ENCODE peak calls at places on chromosomes 1 and 21, in six cellular contexts. F is heart left ventricle, H is AG04450, O is upper lobe of right lung, Y is GM12864, Z is choroid plexus epithelial cell. B is an unnamed sample.

GRCh38 chr1:165841582-165842362 is 14.4 kb downstream of the UCK2 start:
- DNase-seq in F (no peak), H (no peak), O (no peak), Y (no peak), Z (peak; percentile 68), B (no peak)

GRCh38 chr1:207017615-207018559 is 14.7 kb downstream of the C1orf116 start:
- DNase-seq in F (no peak), H (no peak), O (no peak), Y (no peak), Z (no peak), B (no peak)

GRCh38 chr1:179205284-179205683 is 24.2 kb downstream of the ABL2 start:
- DNase-seq in F (no peak), H (no peak), O (no peak), Y (no peak), Z (no peak), B (no peak)

GRCh38 chr1:14082331-14082730 is 382.3 kb downstream of the PRDM2 start:
- DNase-seq in F (no peak), H (no peak), O (no peak), Y (no peak), Z (no peak), B (no peak)

GRCh38 chr1:158509471-158510161 is 37.6 kb downstream of the OR10R2 start:
- DNase-seq in F (no peak), H (no peak), O (no peak), Y (no peak), Z (peak; percentile 5), B (no peak)

GRCh38 chr1:183096889-183097288 is 73.7 kb downstream of the LAMC1 start:
- DNase-seq in F (peak; percentile 36), H (peak; percentile 92), O (no peak), Y (no peak), Z (peak; percentile 95), B (no peak)

GRCh38 chr1:111204211-111204883 is 3.9 kb upstream of the DENND2D start:
- DNase-seq in F (peak; percentile 55), H (no peak), O (peak; percentile 94), Y (peak; percentile 55), Z (no peak), B (peak; percentile 93)

GRCh38 chr1:214476229-214476957 is 75.0 kb downstream of the PTPN14 start:
- DNase-seq in F (no peak), H (no peak), O (no peak), Y (no peak), Z (peak; percentile 52), B (no peak)

GRCh38 chr1:153180556-153180955 is 22.7 kb upstream of the LELP1 start:
- DNase-seq in F (no peak), H (no peak), O (no peak), Y (no peak), Z (no peak), B (no peak)

GRCh38 chr21:32499249-32500055 is 85.9 kb downstream of the TCP10L start:
- DNase-seq in F (no peak), H (no peak), O (no peak), Y (no peak), Z (peak; percentile 71), B (no peak)

GRCh38 chr1:246012271-246012854 is 494.7 kb downstream of the SMYD3 start:
- DNase-seq in F (no peak), H (no peak), O (no peak), Y (no peak), Z (peak; percentile 80), B (no peak)

GRCh38 chr1:153789478-153790148 is 14.4 kb downstream of the SLC27A3 start:
- DNase-seq in F (no peak), H (no peak), O (no peak), Y (no peak), Z (no peak), B (peak; percentile 48)

GRCh38 chr1:54376085-54377039 is 29.8 kb downstream of the SSBP3 start:
- DNase-seq in F (no peak), H (no peak), O (no peak), Y (peak; percentile 86), Z (no peak), B (peak; percentile 74)

GRCh38 chr1:200415693-200416593 is 6.1 kb upstream of the ZNF281 start:
- DNase-seq in F (peak; percentile 23), H (peak; percentile 93), O (no peak), Y (no peak), Z (peak; percentile 97), B (peak; percentile 31)

GRCh38 chr1:25990702-25991395 is 7.0 kb downstream of the PAFAH2 start:
- DNase-seq in F (no peak), H (no peak), O (no peak), Y (no peak), Z (no peak), B (no peak)

GRCh38 chr1:13797397-13797796 is 97.4 kb downstream of the PRDM2 start:
- DNase-seq in F (no peak), H (no peak), O (no peak), Y (no peak), Z (no peak), B (no peak)

GRCh38 chr1:194367121-194367520 is 1180.7 kb upstream of the B3GALT2 start:
- DNase-seq in F (no peak), H (no peak), O (no peak), Y (no peak), Z (no peak), B (no peak)

GRCh38 chr1:23825762-23826522 is 713 bp upstream of the HMGCL start:
- DNase-seq in F (no peak), H (no peak), O (no peak), Y (peak; percentile 40), Z (no peak), B (peak; percentile 41)

GRCh38 chr1:24961961-24962861 is 32.1 kb upstream of the RUNX3 start:
- DNase-seq in F (no peak), H (no peak), O (no peak), Y (no peak), Z (no peak), B (no peak)

GRCh38 chr1:183911285-183911684 is 106.4 kb downstream of the RGL1 start:
- DNase-seq in F (no peak), H (no peak), O (no peak), Y (peak; percentile 92), Z (no peak), B (peak; percentile 74)

GRCh38 chr1:172778461-172779455 is 119.9 kb downstream of the FASLG start:
- DNase-seq in F (no peak), H (no peak), O (no peak), Y (peak; percentile 46), Z (peak; percentile 67), B (peak; percentile 56)

GRCh38 chr21:45283019-45283610 is 4.6 kb downstream of the POFUT2 start:
- DNase-seq in F (no peak), H (no peak), O (peak; percentile 38), Y (no peak), Z (no peak), B (no peak)

GRCh38 chr21:31257265-31257664 is 86.8 kb downstream of the TIAM1 start:
- DNase-seq in F (no peak), H (no peak), O (no peak), Y (no peak), Z (no peak), B (no peak)

GRCh38 chr21:42971897-42972275 is 2.5 kb upstream of the PKNOX1 start:
- DNase-seq in F (no peak), H (no peak), O (peak; percentile 61), Y (no peak), Z (no peak), B (no peak)

GRCh38 chr21:42975886-42976608 is 1.7 kb downstream of the PKNOX1 start:
- DNase-seq in F (no peak), H (no peak), O (no peak), Y (no peak), Z (no peak), B (no peak)

GRCh38 chr21:42973991-42974831 is at the start of gene PKNOX1:
- DNase-seq in F (peak; percentile 99), H (peak; percentile 97), O (peak; percentile 100), Y (peak; percentile 95), Z (peak; percentile 99), B (peak; percentile 99)

GRCh38 chr21:42973309-42973990 is 912 bp upstream of the PKNOX1 start:
- DNase-seq in F (no peak), H (no peak), O (peak; percentile 67), Y (no peak), Z (no peak), B (no peak)

GRCh38 chr21:42974832-42975820 is 764 bp downstream of the PKNOX1 start:
- DNase-seq in F (peak; percentile 77), H (no peak), O (peak; percentile 80), Y (no peak), Z (peak; percentile 69), B (peak; percentile 72)
- H3K4me3 ChIP-seq in F (peak overlapping the region; percentile 80), H (peak overlapping the region; percentile 87), O (peak overlapping the region; percentile 85), Y (peak overlapping the region; percentile 61), Z (peak overlapping the region; percentile 81), B (peak overlapping the region; percentile 89)

GRCh38 chr1:9782897-9783296 is 40.9 kb downstream of the CLSTN1 start:
- DNase-seq in F (no peak), H (no peak), O (no peak), Y (peak; percentile 56), Z (no peak), B (peak; percentile 41)

GRCh38 chr1:9782116-9782751 is 41.5 kb downstream of the CLSTN1 start:
- DNase-seq in F (no peak), H (no peak), O (no peak), Y (no peak), Z (no peak), B (no peak)

GRCh38 chr1:9785406-9785805 is 38.4 kb downstream of the CLSTN1 start:
- DNase-seq in F (no peak), H (no peak), O (no peak), Y (no peak), Z (no peak), B (no peak)

GRCh38 chr1:9787702-9788101 is 36.1 kb downstream of the CLSTN1 start:
- DNase-seq in F (no peak), H (no peak), O (no peak), Y (peak; percentile 80), Z (no peak), B (peak; percentile 67)

GRCh38 chr1:9784508-9785133 is 39.1 kb downstream of the CLSTN1 start:
- DNase-seq in F (peak; percentile 32), H (peak; percentile 33), O (no peak), Y (peak; percentile 79), Z (peak; percentile 83), B (peak; percentile 42)
- H3K4me3 ChIP-seq in F (no peak overlapping the region), H (no peak overlapping the region), O (no peak overlapping the region), Y (no peak overlapping the region), Z (no peak overlapping the region), B (no peak overlapping the region)

DNA sequence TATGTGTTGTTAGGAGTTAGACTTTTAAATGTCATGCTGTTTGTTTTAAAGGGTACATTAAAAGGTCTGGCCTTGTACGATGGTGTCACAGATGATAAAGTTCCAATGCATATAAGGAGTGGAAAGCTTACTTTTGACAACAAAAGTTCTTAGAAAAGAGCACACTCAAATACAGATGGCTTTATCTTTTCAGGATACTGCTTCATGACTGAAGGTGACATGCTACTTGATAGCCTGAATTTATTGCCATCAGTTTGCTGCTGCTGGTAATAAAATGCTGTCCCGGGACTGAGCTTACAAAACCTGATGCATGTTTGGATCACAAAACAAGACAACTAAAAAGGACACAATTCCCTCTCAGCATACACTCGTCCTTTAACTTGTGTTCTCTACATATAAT is 84.9 kb downstream of the TTC3 start:
- DNase-seq in F (no peak), H (no peak), O (no peak), Y (no peak), Z (no peak), B (no peak)
- H3K4me3 ChIP-seq in F (no peak overlapping the region), H (no peak overlapping the region), O (no peak overlapping the region), Y (no peak overlapping the region), Z (no peak overlapping the region), B (no peak overlapping the region)

DNA sequence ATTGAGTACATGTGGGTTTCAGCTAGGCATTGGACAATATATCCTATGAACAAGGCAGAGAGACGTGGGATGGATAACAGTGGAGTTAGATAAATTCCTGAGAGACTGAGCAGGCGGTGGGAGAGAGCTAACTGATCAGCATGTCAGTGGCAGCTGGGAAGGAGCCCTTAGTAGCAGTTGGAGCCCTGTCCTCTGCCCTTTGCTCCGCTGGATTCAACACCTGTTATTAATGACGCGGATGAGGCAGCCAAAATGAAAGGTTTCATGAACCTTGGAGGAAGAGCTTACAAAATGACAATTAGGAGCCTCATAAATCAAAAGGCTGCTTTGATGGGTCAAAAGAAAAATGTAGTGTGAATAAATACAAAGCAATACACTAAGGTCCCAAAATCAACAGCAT is 16.1 kb downstream of the UBIAD1 start:
- DNase-seq in F (no peak), H (no peak), O (no peak), Y (no peak), Z (no peak), B (no peak)
- H3K4me3 ChIP-seq in F (no peak overlapping the region), H (no peak overlapping the region), O (no peak overlapping the region), Y (no peak overlapping the region), Z (no peak overlapping the region), B (no peak overlapping the region)